ENCODE peak calls at places on chromosomes 2 and 18, in eight cellular contexts. V is left ventricle myocardium inferior, I is A549, X is heart right ventricle, O is lower lobe of right lung, U is MM.1S, R is fibroblast of lung, C is heart left ventricle. T is an unnamed sample. For H3K9me3, the result is how much of the 10 kb centered on the place peaks cover.

GRCh38 chr2:241493092-241493491 is 15.3 kb downstream of the STK25 start:
- DNase-seq in O (no peak), R (no peak), U (no peak), V (no peak), I (no peak), C (no peak), X (no peak), T (no peak)

GRCh38 chr2:236123716-236124115 is 44.5 kb downstream of the GBX2 start:
- DNase-seq in R (no peak), X (no peak), U (no peak), C (no peak), V (no peak), I (no peak), O (no peak), T (no peak)

GRCh38 chr2:62794791-62795190 is 89.3 kb downstream of the EHBP1 start:
- DNase-seq in C (no peak), I (peak), R (peak), O (no peak), U (no peak), X (no peak), V (no peak), T (no peak)

GRCh38 chr2:203225423-203226039 is 13.3 kb upstream of the CYP20A1 start:
- DNase-seq in R (peak), O (no peak), I (peak), V (no peak), U (peak), C (no peak), X (no peak), T (no peak)

GRCh38 chr2:200797242-200797770 is 14.4 kb upstream of the BZW1 start:
- DNase-seq in C (peak), O (no peak), X (peak), U (no peak), I (no peak), R (no peak), V (peak), T (no peak)

GRCh38 chr18:55927831-55928230 is 339.8 kb upstream of the TCF4 start:
- DNase-seq in O (no peak), V (no peak), I (no peak), X (no peak), C (no peak), U (no peak), R (peak), T (peak)

GRCh38 chr2:204483497-204484164 is 61.6 kb upstream of the PARD3B start:
- DNase-seq in I (no peak), O (no peak), U (no peak), R (no peak), C (no peak), V (no peak), X (no peak), T (no peak)

GRCh38 chr18:3323900-3324299 is 62.0 kb downstream of the MYL12B start:
- DNase-seq in O (no peak), V (no peak), R (peak), C (no peak), I (no peak), X (no peak), U (no peak), T (no peak)

GRCh38 chr2:32418777-32419176 is 62.0 kb downstream of the BIRC6 start:
- DNase-seq in V (no peak), R (peak), C (no peak), O (no peak), I (peak), U (no peak), X (no peak), T (peak)

GRCh38 chr2:16713011-16713423 is 47.4 kb upstream of the CYRIA start:
- DNase-seq in O (no peak), X (no peak), U (peak), I (no peak), C (no peak), V (no peak), R (no peak), T (no peak)

GRCh38 chr2:216635171-216635570 is 2.0 kb downstream of the IGFBP2 start:
- DNase-seq in V (no peak), C (no peak), R (no peak), O (no peak), U (no peak), I (no peak), X (no peak), T (no peak)

GRCh38 chr2:131045925-131046579 is 47.2 kb downstream of the FAM168B start:
- DNase-seq in I (no peak), X (no peak), V (no peak), R (no peak), U (no peak), O (peak), C (no peak), T (no peak)

GRCh38 chr2:110820128-110820527 is 87.8 kb downstream of the ACOXL start:
- DNase-seq in C (no peak), O (no peak), I (no peak), V (no peak), R (no peak), X (no peak), U (peak), T (no peak)

GRCh38 chr2:199692489-199692888 is 158.5 kb downstream of the FTCDNL1 start:
- DNase-seq in X (no peak), I (no peak), O (no peak), R (no peak), V (no peak), C (no peak), U (no peak), T (no peak)

GRCh38 chr2:232588680-232589585 is 38.4 kb downstream of the EIF4E2 start:
- DNase-seq in V (peak), R (peak), U (no peak), X (no peak), C (peak), O (peak), I (peak), T (peak)

GRCh38 chr2:127355407-127356008 is 32.3 kb downstream of the MAP3K2 start:
- DNase-seq in I (peak), V (no peak), R (no peak), U (peak), O (no peak), X (no peak), C (no peak), T (no peak)

GRCh38 chr2:237314198-237314597 is 99.8 kb downstream of the COL6A3 start:
- DNase-seq in R (no peak), C (no peak), X (no peak), U (no peak), V (no peak), I (no peak), O (no peak), T (no peak)

GRCh38 chr18:9898792-9899549 is 13.2 kb downstream of the TXNDC2 start:
- DNase-seq in R (peak), U (no peak), X (no peak), O (no peak), I (peak), C (no peak), V (no peak), T (no peak)

GRCh38 chr2:16406929-16407328 is 258.7 kb downstream of the CYRIA start:
- DNase-seq in C (no peak), V (no peak), X (no peak), U (no peak), I (no peak), R (no peak), O (no peak), T (no peak)

GRCh38 chr2:73985318-73986084 is 791 bp downstream of the TET3 start:
- DNase-seq in R (no peak), V (peak), I (peak), U (peak), O (peak), C (peak), X (peak), T (no peak)

GRCh38 chr2:228545041-228545440 is 363.6 kb upstream of the SPHKAP start:
- DNase-seq in V (no peak), I (no peak), C (no peak), X (no peak), R (peak), U (no peak), O (no peak), T (no peak)

GRCh38 chr2:238169021-238169707 is 10.4 kb downstream of the ERFE start:
- DNase-seq in X (no peak), I (peak), R (peak), U (no peak), C (peak), V (peak), O (no peak), T (peak)

GRCh38 chr18:49613741-49614151 is 51.9 kb downstream of the LIPG start:
- DNase-seq in U (no peak), C (no peak), V (no peak), O (no peak), X (no peak), I (no peak), R (peak), T (no peak)

GRCh38 chr2:172090044-172090946 is 5.0 kb downstream of the DLX1 start:
- DNase-seq in O (peak), R (no peak), C (no peak), U (no peak), I (no peak), X (peak), V (no peak), T (no peak)

GRCh38 chr18:49109565-49110251 is 158.9 kb upstream of the SMAD7 start:
- DNase-seq in U (no peak), C (no peak), I (no peak), R (no peak), V (no peak), O (no peak), X (no peak), T (no peak)

GRCh38 chr2:237472909-237473308 is 14.1 kb upstream of the MLPH start:
- DNase-seq in V (no peak), R (no peak), O (no peak), C (no peak), U (no peak), I (no peak), X (no peak), T (no peak)

GRCh38 chr2:133986076-133986837 is 267.6 kb upstream of the MGAT5 start:
- DNase-seq in U (no peak), O (no peak), C (peak), X (no peak), I (no peak), V (no peak), R (peak), T (no peak)

GRCh38 chr2:105487142-105488069 is 88.6 kb upstream of the FHL2 start:
- DNase-seq in X (peak), C (peak), R (peak), I (no peak), V (peak), O (no peak), U (no peak), T (peak)

GRCh38 chr2:42316910-42317309 is 44.1 kb downstream of the COX7A2L start:
- DNase-seq in O (no peak), R (no peak), X (no peak), U (no peak), C (no peak), V (no peak), I (no peak), T (no peak)

DNA sequence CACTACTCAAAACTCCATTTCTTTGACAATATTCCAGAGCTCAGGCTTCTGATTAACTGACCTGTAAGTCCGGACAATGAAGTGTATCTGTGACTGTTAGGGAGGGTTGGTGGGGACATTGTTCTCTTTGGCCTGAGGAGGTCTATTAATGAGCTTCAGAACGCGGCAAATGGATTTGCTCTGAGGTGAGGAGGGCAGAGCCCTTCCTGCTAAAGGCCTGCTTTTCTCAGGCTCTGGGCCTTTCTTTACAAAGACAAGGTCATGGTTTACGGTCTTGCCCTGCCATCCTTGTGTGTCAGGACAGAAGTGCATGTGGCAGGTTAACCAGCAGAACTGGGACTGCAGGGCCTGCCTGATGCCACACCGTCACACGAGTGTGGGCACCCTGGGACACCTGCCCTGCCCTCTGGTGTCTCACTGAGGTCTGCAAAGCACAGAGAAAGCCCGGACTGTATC is 7.2 kb downstream of the ALKAL2 start:
- DNase-seq in X (no peak), I (no peak), R (no peak), C (no peak), O (no peak), V (no peak), U (no peak), T (no peak)
- TF ChIP-seq CTCF in X (no peak), I (no peak), R (no peak), C (no peak), O (no peak), V (no peak), U (no peak), T (no peak)

GRCh38 chr2:89845532-89845931 is 1154.1 kb downstream of the RPIA start:
- DNase-seq in R (no peak), I (no peak), O (no peak), X (no peak), V (no peak), U (no peak), C (no peak), T (no peak)

GRCh38 chr2:89849731-89850130 is 1158.3 kb downstream of the RPIA start:
- DNase-seq in R (no peak), V (no peak), X (no peak), I (no peak), C (no peak), U (no peak), O (no peak), T (no peak)

GRCh38 chr2:89850481-89850880 is 1159.0 kb downstream of the RPIA start:
- DNase-seq in R (no peak), O (no peak), I (no peak), C (no peak), X (no peak), U (no peak), V (no peak), T (no peak)

GRCh38 chr2:89848763-89849162 is 1157.3 kb downstream of the RPIA start:
- DNase-seq in C (no peak), R (no peak), I (no peak), U (no peak), O (no peak), X (no peak), V (no peak), T (no peak)

DNA sequence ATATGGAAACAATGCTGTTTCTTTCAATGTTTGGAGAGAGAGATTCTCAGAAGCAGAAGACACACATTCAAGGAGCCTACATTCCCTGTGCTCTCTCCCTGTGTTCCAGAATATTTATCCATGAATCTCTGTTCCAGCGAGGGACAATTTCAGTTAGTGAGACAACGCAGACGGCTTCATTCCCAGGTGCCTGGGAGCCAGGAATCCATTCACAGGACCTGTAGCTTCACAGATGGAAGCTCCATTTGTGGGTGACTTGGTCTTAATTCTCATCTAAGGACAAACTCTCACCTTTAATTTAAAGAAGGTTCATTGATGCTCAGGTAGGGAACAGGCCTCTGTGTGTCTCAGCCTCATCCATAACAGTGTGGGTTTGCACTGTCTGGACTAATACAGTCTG is 1156.6 kb downstream of the RPIA start:
- DNase-seq in C (no peak), X (no peak), U (no peak), R (no peak), O (no peak), I (no peak), V (no peak), T (no peak)
- H3K9me3 ChIP-seq in C (under half), X (under half), U (under half), R (under half), O (under half), I (under half), V (under half), T (under half)

DNA sequence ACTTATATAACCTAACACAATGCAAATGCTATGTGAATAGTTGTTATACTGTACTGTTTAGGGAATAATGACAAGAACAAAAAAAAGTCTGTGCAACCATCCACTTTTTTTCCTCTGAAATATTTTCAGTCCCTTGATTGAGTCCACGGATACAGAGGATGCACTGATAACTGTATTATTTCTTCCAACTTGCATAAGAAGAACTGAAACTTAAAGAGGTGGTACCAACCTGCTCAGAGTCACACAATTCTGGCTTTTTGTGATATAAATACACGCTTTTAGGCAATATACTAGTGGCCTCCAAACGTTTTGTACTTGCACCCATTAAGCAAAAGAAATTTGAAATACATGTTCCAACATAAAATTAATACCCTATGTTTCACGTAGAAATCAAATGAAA is 1.3 kb downstream of the SMC6 start:
- DNase-seq in C (no peak), I (no peak), U (peak), O (no peak), V (no peak), R (no peak), X (no peak), T (no peak)
- H3K4me3 ChIP-seq in C (no peak), I (peak), U (peak), O (peak), V (peak), R (peak), X (peak), T (peak)

GRCh38 chr18:51531496-51531895 is 334.0 kb upstream of the MEX3C start:
- DNase-seq in R (no peak), I (no peak), V (no peak), X (no peak), O (no peak), U (no peak), C (no peak), T (no peak)
- TF ChIP-seq CTCF in R (no peak), I (no peak), V (no peak), X (no peak), O (no peak), U (no peak), C (no peak), T (no peak)

GRCh38 chr2:11337909-11338308 is 6.5 kb downstream of the ROCK2 start:
- DNase-seq in V (no peak), R (no peak), U (no peak), C (no peak), X (no peak), I (no peak), O (no peak), T (no peak)

GRCh38 chr2:11333431-11334183 is 10.8 kb downstream of the ROCK2 start:
- DNase-seq in U (no peak), C (no peak), V (no peak), O (no peak), R (no peak), I (no peak), X (no peak), T (no peak)

GRCh38 chr2:11338580-11338979 is 5.9 kb downstream of the ROCK2 start:
- DNase-seq in I (no peak), C (no peak), X (no peak), U (no peak), O (no peak), R (no peak), V (no peak), T (no peak)

GRCh38 chr2:11339508-11340083 is 4.8 kb downstream of the ROCK2 start:
- DNase-seq in V (no peak), R (no peak), C (no peak), I (no peak), O (no peak), U (no peak), X (no peak), T (no peak)

DNA sequence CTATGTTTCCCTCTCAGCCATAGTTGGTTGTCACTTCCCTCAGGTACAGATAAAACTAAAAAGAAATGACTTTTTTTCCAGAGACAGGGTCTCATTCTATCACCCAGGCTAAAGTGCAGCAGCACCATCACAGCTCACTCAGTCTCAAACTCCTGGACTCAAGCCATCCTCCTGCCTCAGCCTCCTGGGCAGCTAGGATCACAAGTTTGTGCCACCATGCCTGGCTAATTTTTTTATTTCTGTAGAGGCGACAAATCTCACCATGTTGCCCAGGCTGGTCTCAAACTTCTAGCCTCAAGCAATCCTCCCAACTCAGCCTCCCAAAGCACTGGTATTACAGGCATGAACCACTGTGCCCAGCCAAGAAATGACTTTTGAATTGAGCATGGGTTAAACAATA is 8.2 kb downstream of the ROCK2 start:
- DNase-seq in C (no peak), U (no peak), R (no peak), V (no peak), I (no peak), X (no peak), O (no peak), T (no peak)
- H3K9me3 ChIP-seq in C (under half), U (under half), R (under half), V (under half), I (under half), X (under half), O (under half), T (under half)

T was measured in AG04450.